ENCODE peak calls at places on chromosome 7, in five cellular contexts. A is HepG2, R is GM12878, B is K562, D is H1. F is an unnamed sample.

GRCh38 chr7:112462236-112462635 is 12.0 kb downstream of the IFRD1 start:
- DNase-seq in A (peak; percentile 52), B (no peak), R (no peak), D (no peak), F (no peak)

GRCh38 chr7:924541-925231 is 29.8 kb downstream of the ADAP1 start:
- DNase-seq in R (no peak), B (no peak), D (no peak), A (no peak), F (no peak)

GRCh38 chr7:27167916-27168264 is 2.6 kb upstream of the HOXA9 start:
- DNase-seq in D (no peak), R (no peak), A (no peak), B (no peak), F (no peak)

GRCh38 chr7:112798199-112799159 is 8.3 kb upstream of the TMEM168 start:
- DNase-seq in D (no peak), A (no peak), R (no peak), B (no peak), F (no peak)

GRCh38 chr7:36289833-36290661 is 99.6 kb upstream of the ANLN start:
- DNase-seq in D (no peak), B (no peak), R (no peak), A (peak; percentile 99), F (peak; percentile 74)

GRCh38 chr7:98107313-98107691 is 640 bp downstream of the LMTK2 start:
- DNase-seq in R (no peak), A (no peak), D (no peak), B (peak; percentile 68), F (no peak)

GRCh38 chr7:22373388-22373787 is 16.4 kb upstream of the RAPGEF5 start:
- DNase-seq in A (no peak), R (no peak), D (no peak), B (peak; percentile 28), F (no peak)

GRCh38 chr7:128841961-128842673 is 11.9 kb downstream of the FLNC start:
- DNase-seq in R (no peak), B (peak; percentile 89), A (no peak), D (peak; percentile 88), F (no peak)

GRCh38 chr7:32560075-32560474 is 64.8 kb downstream of the AVL9 start:
- DNase-seq in R (no peak), D (no peak), B (no peak), A (no peak), F (no peak)

GRCh38 chr7:22563115-22563514 is 63.1 kb upstream of the STEAP1B start:
- DNase-seq in B (peak; percentile 72), R (no peak), D (no peak), A (no peak), F (no peak)

GRCh38 chr7:34162017-34162565 is 256.8 kb downstream of the BMPER start:
- DNase-seq in A (no peak), D (no peak), B (no peak), R (no peak), F (no peak)

GRCh38 chr7:150322114-150322832 is 882 bp upstream of the LRRC61 start:
- DNase-seq in D (no peak), B (peak; percentile 72), A (peak; percentile 29), R (no peak), F (no peak)

GRCh38 chr7:34104120-34104519 is 198.8 kb downstream of the BMPER start:
- DNase-seq in D (no peak), B (no peak), R (no peak), A (no peak), F (no peak)

GRCh38 chr7:151062399-151063211 is 3.2 kb downstream of the SLC4A2 start:
- DNase-seq in A (peak; percentile 97), R (no peak), B (peak; percentile 96), D (peak; percentile 92), F (peak; percentile 81)

GRCh38 chr7:81025360-81025759 is 106.5 kb upstream of the SEMA3C start:
- DNase-seq in D (no peak), B (no peak), A (no peak), R (no peak), F (no peak)

GRCh38 chr7:93245525-93246432 is 13.6 kb downstream of the VPS50 start:
- DNase-seq in A (peak; percentile 21), R (no peak), B (peak; percentile 22), D (no peak), F (no peak)

GRCh38 chr7:110418651-110419270 is 672.2 kb upstream of the LRRN3 start:
- DNase-seq in D (no peak), B (no peak), R (no peak), A (no peak), F (no peak)

GRCh38 chr7:43872401-43873165 is 3.3 kb upstream of the MRPS24 start:
- DNase-seq in A (no peak), D (peak; percentile 50), R (no peak), B (peak; percentile 55), F (no peak)

GRCh38 chr7:42096681-42097637 is 140.1 kb downstream of the GLI3 start:
- DNase-seq in A (no peak), B (no peak), D (no peak), R (no peak), F (no peak)

GRCh38 chr7:51226042-51226755 is 90.4 kb downstream of the COBL start:
- DNase-seq in B (no peak), D (peak; percentile 41), R (no peak), A (no peak), F (no peak)

GRCh38 chr7:72281325-72281724 is 130.8 kb downstream of the CALN1 start:
- DNase-seq in A (no peak), B (no peak), D (no peak), R (no peak), F (no peak)

GRCh38 chr7:106598663-106599342 is 62.2 kb downstream of the CCDC71L start:
- DNase-seq in A (peak; percentile 26), B (peak; percentile 87), R (peak; percentile 71), D (peak; percentile 52), F (peak; percentile 79)

GRCh38 chr7:148014473-148014872 is 576.1 kb upstream of the C7orf33 start:
- DNase-seq in D (no peak), B (no peak), A (no peak), R (no peak), F (no peak)

GRCh38 chr7:89042963-89043362 is 247.4 kb upstream of the TEX47 start:
- DNase-seq in D (no peak), R (no peak), B (no peak), A (no peak), F (no peak)

GRCh38 chr7:151005566-151005965 is 14.7 kb downstream of the NOS3 start:
- DNase-seq in R (no peak), A (no peak), B (no peak), D (no peak), F (no peak)

GRCh38 chr7:21898265-21898930 is 47.3 kb downstream of the CDCA7L start:
- DNase-seq in A (no peak), D (no peak), B (no peak), R (peak; percentile 62), F (no peak)

GRCh38 chr7:157436763-157437480 is 100.1 kb downstream of the DNAJB6 start:
- DNase-seq in B (no peak), A (no peak), R (no peak), D (peak; percentile 27), F (no peak)

GRCh38 chr7:32846630-32847225 is 44.8 kb downstream of the KBTBD2 start:
- DNase-seq in B (peak; percentile 66), D (peak; percentile 95), A (peak; percentile 52), R (peak; percentile 51), F (peak; percentile 82)

GRCh38 chr7:55774327-55775050 is 88.1 kb downstream of the SEPTIN14 start:
- DNase-seq in R (no peak), B (no peak), A (no peak), D (peak; percentile 53), F (no peak)

GRCh38 chr7:98459529-98459928 is 58.6 kb upstream of the BAIAP2L1 start:
- DNase-seq in B (no peak), D (no peak), R (no peak), A (no peak), F (no peak)

DNA sequence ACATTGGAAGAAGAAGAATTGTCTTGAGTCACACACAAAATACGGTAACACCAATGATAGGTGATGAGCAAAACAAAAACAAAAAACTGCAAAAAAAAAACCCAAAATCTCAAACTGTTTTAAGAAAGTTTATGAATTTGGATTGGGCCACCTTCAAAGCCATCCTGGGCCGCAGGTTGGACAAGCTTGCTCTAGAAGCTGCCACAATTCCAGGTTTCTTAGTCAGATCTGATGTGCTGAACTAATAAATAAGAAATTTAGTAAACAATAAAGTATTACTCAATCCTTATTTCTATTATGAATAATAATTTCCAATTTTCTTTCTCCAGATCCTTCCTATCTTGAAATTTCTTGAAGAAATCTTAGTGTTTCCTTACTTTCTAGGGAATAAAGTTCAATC is 10.0 kb downstream of the WASL start:
- DNase-seq in R (no peak), D (no peak), A (no peak), B (no peak), F (no peak)
- TF ChIP-seq CEBPB in R (no peak), D (no peak), A (no peak), B (no peak), F (no peak)

DNA sequence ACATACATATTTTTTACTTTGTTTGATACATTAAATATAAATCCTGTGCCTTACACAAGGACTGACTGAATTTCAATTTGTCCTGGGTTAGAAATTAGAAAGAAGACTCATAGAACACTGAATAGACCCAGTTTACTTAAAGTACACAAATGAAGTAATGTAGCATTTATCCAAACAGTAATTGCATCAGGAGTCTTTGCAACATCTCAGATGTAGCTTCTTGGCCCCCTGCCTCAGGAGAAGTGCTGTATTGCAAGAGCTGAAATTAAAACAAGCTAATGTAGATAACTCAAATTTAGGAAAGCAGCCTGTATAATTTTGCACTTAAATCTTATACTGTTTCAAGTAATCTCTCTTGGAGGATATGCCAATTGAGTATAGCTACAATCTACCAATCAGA is 54.3 kb upstream of the KCND2 start:
- DNase-seq in B (no peak), D (no peak), A (no peak), R (no peak), F (no peak)
- TF ChIP-seq POLR2AphosphoS5 in B (no peak), D (no peak), A (no peak), R (no peak), F (no peak)

DNA sequence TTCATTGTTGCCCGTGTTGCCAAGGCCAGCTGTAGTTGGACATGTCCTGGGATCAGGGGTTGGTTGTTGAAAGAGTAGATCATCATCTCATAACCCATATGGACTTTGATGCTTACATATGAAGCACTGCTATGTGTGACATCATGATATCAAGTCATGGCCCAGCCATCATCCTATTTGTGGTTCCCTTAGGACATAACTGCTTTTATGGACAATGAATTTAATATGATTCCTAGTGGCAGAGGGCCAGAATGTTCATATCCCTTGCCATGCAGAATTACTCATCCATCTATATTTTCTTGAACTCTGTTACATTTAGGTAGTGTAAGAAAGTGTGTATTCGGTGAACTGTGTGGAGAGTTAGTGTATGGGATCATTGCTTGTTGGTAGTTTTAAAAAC is 343.9 kb upstream of the LRGUK start:
- DNase-seq in R (no peak), A (no peak), B (no peak), D (no peak), F (no peak)
- TF ChIP-seq CEBPB in R (no peak), A (no peak), B (no peak), D (no peak), F (no peak)

GRCh38 chr7:29990931-29991330 is 1.3 kb upstream of the SCRN1 start:
- DNase-seq in R (no peak), A (peak; percentile 31), D (no peak), B (no peak), F (no peak)

GRCh38 chr7:29989257-29989995 is at the start of gene SCRN1:
- DNase-seq in D (peak; percentile 70), R (no peak), A (peak; percentile 22), B (no peak), F (no peak)

GRCh38 chr7:29987821-29988317 is 1.7 kb downstream of the SCRN1 start:
- DNase-seq in R (no peak), A (peak; percentile 92), D (no peak), B (no peak), F (peak; percentile 89)

GRCh38 chr7:29987083-29987482 is 2.5 kb downstream of the SCRN1 start:
- DNase-seq in B (no peak), D (no peak), A (peak; percentile 53), R (no peak), F (no peak)

GRCh38 chr7:29988391-29989256 is 977 bp downstream of the SCRN1 start:
- DNase-seq in D (peak; percentile 61), A (peak; percentile 57), R (peak; percentile 63), B (no peak), F (peak; percentile 67)
- TF ChIP-seq POLR2AphosphoS5 in D (no peak), A (peak; percentile 60), R (peak; percentile 33), B (no peak), F (no peak)